ENCODE peak calls at places on chromosomes 13 and 19, in ten cellular contexts. A is heart right ventricle; W is lung; P is astrocyte of the cerebellum; Y is osteocyte; L is H1; B is lower lobe of right lung; G is bronchial epithelial cell; F is GM10248; J is CD4-positive, alpha-beta T cell. C is an unnamed sample.

GRCh38 chr19:51111606-51112005 is 3.4 kb upstream of the CTU1 start:
- DNase-seq in Y (no peak), G (no peak), P (no peak), L (no peak), A (no peak), W (no peak), F (no peak), J (no peak), B (no peak), C (no peak)

GRCh38 chr13:44936246-44936645 is 53.0 kb downstream of the NUFIP1 start:
- DNase-seq in B (no peak), F (no peak), Y (no peak), G (no peak), W (no peak), J (no peak), L (no peak), P (no peak), A (no peak), C (no peak)

GRCh38 chr19:52237771-52238400 is 31.5 kb upstream of the ZNF766 start:
- DNase-seq in J (peak; percentile 29), A (peak; percentile 46), F (no peak), P (peak; percentile 31), L (no peak), B (peak; percentile 53), W (peak; percentile 45), Y (no peak), G (peak; percentile 58), C (peak; percentile 36)

GRCh38 chr19:15252398-15253018 is 20.3 kb upstream of the EPHX3 start:
- DNase-seq in G (no peak), B (no peak), A (no peak), Y (no peak), F (no peak), L (no peak), P (no peak), W (no peak), J (no peak), C (no peak)

GRCh38 chr13:97112451-97113152 is 109.5 kb upstream of the MBNL2 start:
- DNase-seq in Y (no peak), G (no peak), L (no peak), J (no peak), A (no peak), W (no peak), F (no peak), B (no peak), P (no peak), C (no peak)

GRCh38 chr13:23723463-23723862 is 153.3 kb downstream of the TNFRSF19 start:
- DNase-seq in F (no peak), B (no peak), A (no peak), W (no peak), L (no peak), J (no peak), G (no peak), P (peak; percentile 37), Y (no peak), C (no peak)

GRCh38 chr13:61536443-61536842 is 120.8 kb upstream of the PCDH20 start:
- DNase-seq in A (no peak), B (no peak), F (no peak), P (no peak), G (peak; percentile 56), Y (no peak), J (no peak), W (no peak), L (no peak), C (no peak)

GRCh38 chr19:31519216-31519615 is 170.0 kb upstream of the TSHZ3 start:
- DNase-seq in G (no peak), Y (peak; percentile 6), B (no peak), A (no peak), F (no peak), P (no peak), W (no peak), J (no peak), L (no peak), C (no peak)

GRCh38 chr19:10010247-10010691 is at the start of gene COL5A3:
- DNase-seq in Y (no peak), P (no peak), J (no peak), B (peak; percentile 51), W (peak; percentile 42), G (peak; percentile 29), F (no peak), L (no peak), A (peak; percentile 69), C (no peak)

GRCh38 chr13:58583961-58584360 is 952.4 kb downstream of the PCDH17 start:
- DNase-seq in A (no peak), B (no peak), J (no peak), W (no peak), F (no peak), L (no peak), P (no peak), Y (no peak), G (peak; percentile 1), C (no peak)

GRCh38 chr13:58597552-58597951 is 966.0 kb downstream of the PCDH17 start:
- DNase-seq in L (no peak), W (no peak), P (no peak), Y (no peak), F (no peak), B (no peak), J (no peak), A (no peak), G (no peak), C (no peak)

GRCh38 chr13:99572131-99572530 is 70.9 kb downstream of the TM9SF2 start:
- DNase-seq in G (no peak), Y (no peak), W (no peak), P (no peak), F (no peak), A (no peak), L (no peak), B (no peak), J (no peak), C (no peak)

GRCh38 chr13:39148513-39148961 is 110.3 kb downstream of the NHLRC3 start:
- DNase-seq in B (no peak), Y (no peak), P (peak; percentile 94), L (no peak), G (peak; percentile 94), F (no peak), J (no peak), A (no peak), W (no peak), C (no peak)

GRCh38 chr19:54095136-54095858 is 5.3 kb downstream of the OSCAR start:
- DNase-seq in A (no peak), F (no peak), W (no peak), G (no peak), Y (no peak), P (no peak), L (no peak), J (no peak), B (no peak), C (no peak)

GRCh38 chr19:54094601-54095000 is 6.0 kb downstream of the OSCAR start:
- DNase-seq in L (no peak), W (no peak), B (no peak), P (no peak), J (no peak), Y (no peak), A (no peak), G (no peak), F (no peak), C (no peak)

GRCh38 chr19:54102421-54103169 is at the start of gene NDUFA3:
- DNase-seq in F (peak; percentile 100), L (peak; percentile 96), Y (peak; percentile 99), J (peak; percentile 98), P (peak; percentile 95), A (peak; percentile 97), W (peak; percentile 97), G (peak; percentile 93), B (peak; percentile 100), C (peak; percentile 96)

GRCh38 chr19:54100560-54100959 is at the start of gene OSCAR:
- DNase-seq in Y (no peak), W (no peak), P (no peak), B (peak; percentile 66), A (no peak), G (no peak), L (no peak), J (no peak), F (no peak), C (no peak)

DNA sequence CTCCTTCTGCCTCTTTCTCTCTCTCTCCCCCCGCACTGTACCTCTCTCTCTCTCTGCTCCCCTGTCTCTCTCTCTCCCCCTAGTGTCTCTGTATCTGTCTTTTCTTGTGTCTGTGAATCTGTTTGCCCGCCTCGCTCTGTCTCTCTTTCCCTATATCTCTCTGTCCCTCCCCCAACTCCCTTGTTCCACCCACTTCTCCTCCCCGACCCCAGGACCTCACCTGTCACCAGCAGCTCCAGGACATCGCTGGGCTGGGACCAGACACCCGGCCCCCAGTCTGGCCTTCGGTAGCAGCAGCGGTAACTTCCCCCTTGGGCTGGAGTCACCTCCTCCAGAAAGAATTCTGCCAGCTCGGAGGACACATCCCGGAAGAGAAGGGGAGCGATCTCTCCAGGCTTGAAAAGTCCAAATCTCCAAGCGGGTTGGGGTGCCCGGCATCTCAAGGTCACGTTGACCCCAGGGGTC is 3.9 kb downstream of the OSCAR start:
- DNase-seq in A (no peak), B (no peak), L (no peak), W (no peak), F (peak; percentile 25), J (no peak), P (no peak), Y (no peak), G (peak; percentile 20), C (no peak)
- TF ChIP-seq CTCF in A (no peak), B (no peak), L (no peak), W (no peak), F (peak; percentile 20), J (no peak), P (peak; percentile 50), Y (peak; percentile 25), G (peak; percentile 21), C (peak; percentile 46)

GRCh38 chr19:38441660-38442348 is 8.3 kb downstream of the RYR1 start:
- DNase-seq in B (no peak), F (peak; percentile 55), W (no peak), J (no peak), A (no peak), Y (no peak), G (no peak), L (no peak), P (no peak), C (no peak)
- TF ChIP-seq CTCF in B (no peak), F (peak; percentile 44), W (no peak), J (no peak), A (no peak), Y (peak; percentile 9), G (no peak), L (peak; percentile 73), P (no peak), C (no peak)

GRCh38 chr19:13959962-13960862 is 7.9 kb downstream of the DCAF15 start:
- DNase-seq in W (no peak), P (no peak), Y (no peak), F (no peak), G (no peak), J (no peak), B (no peak), A (no peak), L (no peak), C (no peak)
- TF ChIP-seq CTCF in W (no peak), P (no peak), Y (peak; percentile 29), F (peak; percentile 25), G (peak; percentile 27), J (peak; percentile 27), B (peak; percentile 22), A (peak; percentile 31), L (peak; percentile 44), C (peak; percentile 33)

DNA sequence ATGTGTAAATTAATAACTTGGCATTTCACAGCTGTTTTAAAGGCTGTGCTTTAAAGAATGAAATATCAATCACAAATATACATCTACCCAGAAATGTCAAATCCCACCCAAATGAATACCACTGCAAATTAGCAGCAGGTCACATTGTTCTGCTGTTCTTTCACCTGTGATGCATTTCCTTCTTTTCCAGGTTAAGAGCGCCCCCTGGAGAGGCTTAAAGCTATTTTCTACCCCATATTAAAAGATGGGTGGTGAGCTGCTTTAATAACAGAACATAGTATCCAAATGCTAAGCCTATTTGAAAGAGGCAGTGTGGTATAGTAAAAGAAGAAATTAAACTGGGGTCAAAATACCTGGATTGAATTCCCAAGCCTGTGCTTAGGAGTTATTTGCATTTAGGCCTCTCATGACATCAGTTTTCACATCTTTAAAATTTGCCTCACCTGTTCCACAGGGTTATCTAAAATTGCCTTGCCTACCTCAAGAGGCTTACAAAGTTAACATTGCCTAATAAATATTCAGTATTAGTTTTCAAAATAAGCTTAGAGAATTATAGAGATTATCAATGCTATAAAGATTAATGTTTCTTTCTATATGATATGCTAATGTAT is 396.9 kb upstream of the SLITRK5 start:
- DNase-seq in F (peak; percentile 7), A (peak; percentile 15), J (no peak), W (peak; percentile 34), L (no peak), B (no peak), Y (no peak), G (peak; percentile 44), P (peak; percentile 49), C (no peak)
- TF ChIP-seq CTCF in F (peak; percentile 59), A (peak; percentile 41), J (peak; percentile 14), W (no peak), L (peak; percentile 52), B (peak; percentile 47), Y (peak; percentile 89), G (peak; percentile 65), P (peak; percentile 74), C (peak; percentile 28)

C was measured in HFF-Myc.